ENCODE peak calls at places on chromosomes 12 and 14, in four cellular contexts. S, E, M and H are unnamed samples.

GRCh38 chr14:37623552-37623951 is 28.1 kb downstream of the TTC6 start:
- DNase-seq in S (no peak), M (no peak), E (no peak), H (no peak)

GRCh38 chr12:22312336-22312735 is 22.2 kb downstream of the ST8SIA1 start:
- DNase-seq in M (no peak), S (peak), E (peak), H (peak)

GRCh38 chr14:26729851-26730250 is 132.0 kb upstream of the NOVA1 start:
- DNase-seq in S (no peak), E (no peak), M (no peak), H (no peak)

GRCh38 chr12:25529738-25530137 is 23.3 kb downstream of the LMNTD1 start:
- DNase-seq in S (no peak), E (no peak), M (no peak), H (no peak)

GRCh38 chr14:31265701-31266398 is 58.3 kb upstream of the HECTD1 start:
- DNase-seq in E (no peak), S (no peak), M (no peak), H (no peak)

GRCh38 chr12:56993346-56993745 is 13.0 kb downstream of the ZBTB39 start:
- DNase-seq in E (no peak), S (no peak), M (no peak), H (no peak)

GRCh38 chr12:30822385-30823139 is 67.8 kb upstream of the CAPRIN2 start:
- DNase-seq in M (no peak), S (peak), E (peak), H (no peak)

GRCh38 chr14:100237735-100238418 is 1.1 kb upstream of the YY1 start:
- DNase-seq in S (peak), M (no peak), E (no peak), H (peak)

GRCh38 chr12:21888464-21888863 is 52.8 kb downstream of the ABCC9 start:
- DNase-seq in E (no peak), S (no peak), M (no peak), H (no peak)

GRCh38 chr14:59246566-59246965 is 58.1 kb downstream of the DAAM1 start:
- DNase-seq in E (no peak), M (no peak), S (no peak), H (no peak)

GRCh38 chr14:104752338-104752734 is 611 bp upstream of the SIVA1 start:
- DNase-seq in M (no peak), E (no peak), S (no peak), H (no peak)

GRCh38 chr12:101280006-101280505 is at the start of gene UTP20:
- DNase-seq in E (peak), M (peak), S (peak), H (peak)
- H3K27ac ChIP-seq in E (no peak), M (no peak), S (peak), H (peak)

GRCh38 chr12:75658286-75658685 is 146.9 kb upstream of the KRR1 start:
- DNase-seq in S (no peak), M (no peak), E (no peak), H (no peak)

GRCh38 chr12:75657866-75658265 is 146.5 kb upstream of the KRR1 start:
- DNase-seq in S (no peak), M (no peak), E (no peak), H (no peak)

GRCh38 chr12:75656210-75656609 is 144.8 kb upstream of the KRR1 start:
- DNase-seq in E (no peak), S (no peak), M (no peak), H (no peak)

GRCh38 chr12:75655233-75655879 is 143.9 kb upstream of the KRR1 start:
- DNase-seq in M (no peak), E (no peak), S (no peak), H (no peak)

DNA sequence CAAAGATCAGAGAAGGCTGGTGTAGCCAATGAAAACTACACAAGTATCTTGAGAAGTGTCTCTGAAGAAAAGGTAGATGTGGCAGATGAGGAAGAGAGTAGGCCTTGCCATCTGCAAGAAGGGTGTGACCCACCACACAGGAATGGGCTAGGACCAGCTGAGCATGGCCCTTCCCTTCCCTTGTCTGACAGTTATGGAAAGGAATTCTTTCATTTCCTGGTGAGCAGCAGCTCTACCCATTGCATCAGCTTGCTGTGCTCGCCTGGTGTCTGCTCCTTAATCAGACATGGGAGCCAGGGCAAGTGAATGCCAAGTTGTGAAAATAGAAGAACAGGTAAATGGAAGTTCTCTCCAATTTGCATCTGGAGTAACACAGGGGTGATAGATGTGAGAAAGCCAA is 145.2 kb upstream of the KRR1 start:
- DNase-seq in E (no peak), S (no peak), M (no peak), H (no peak)
- H3K27ac ChIP-seq in E (no peak), S (no peak), M (no peak), H (no peak)

GRCh38 chr14:68671899-68672298 is 121.0 kb downstream of the ZFP36L1 start:
- DNase-seq in S (no peak), E (no peak), M (no peak), H (no peak)
- H3K27ac ChIP-seq in S (peak), E (no peak), M (peak), H (no peak)

GRCh38 chr12:105567061-105567460 is 236.6 kb downstream of the C12orf75 start:
- DNase-seq in E (no peak), M (no peak), S (no peak), H (no peak)

GRCh38 chr12:105559292-105559691 is 228.8 kb downstream of the C12orf75 start:
- DNase-seq in E (no peak), M (no peak), S (no peak), H (no peak)

GRCh38 chr12:105561981-105562726 is 231.7 kb downstream of the C12orf75 start:
- DNase-seq in E (no peak), S (no peak), M (peak), H (no peak)

DNA sequence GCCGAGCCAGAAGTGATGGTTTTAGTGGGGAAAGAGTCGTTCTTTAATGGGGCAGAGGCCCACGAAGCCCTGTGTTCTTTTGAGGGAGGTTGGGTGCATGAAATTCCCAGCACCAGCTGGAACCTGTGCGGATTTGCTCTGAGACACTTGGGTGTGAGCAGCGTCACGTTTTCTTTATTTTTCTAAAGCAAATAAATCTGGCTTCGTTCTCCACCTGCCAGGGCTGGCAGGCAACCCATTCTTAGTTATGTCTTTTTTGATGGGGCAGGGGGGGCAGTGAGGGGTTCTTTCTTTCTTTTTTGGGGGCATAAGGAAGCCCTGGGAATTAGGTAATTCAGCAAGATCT is 232.2 kb downstream of the C12orf75 start:
- DNase-seq in E (no peak), S (no peak), M (peak), H (no peak)
- H3K27ac ChIP-seq in E (no peak), S (no peak), M (peak), H (no peak)

GRCh38 chr12:6627598-6627997 is 8.2 kb downstream of the LPAR5 start:
- DNase-seq in S (no peak), M (no peak), E (no peak), H (no peak)

GRCh38 chr12:6631549-6631961 is 4.2 kb downstream of the LPAR5 start:
- DNase-seq in M (no peak), S (no peak), E (no peak), H (no peak)

GRCh38 chr12:6632026-6632978 is 3.5 kb downstream of the LPAR5 start:
- DNase-seq in E (no peak), S (peak), M (no peak), H (no peak)

GRCh38 chr12:6630696-6631095 is 5.1 kb downstream of the LPAR5 start:
- DNase-seq in E (no peak), S (no peak), M (no peak), H (no peak)

DNA sequence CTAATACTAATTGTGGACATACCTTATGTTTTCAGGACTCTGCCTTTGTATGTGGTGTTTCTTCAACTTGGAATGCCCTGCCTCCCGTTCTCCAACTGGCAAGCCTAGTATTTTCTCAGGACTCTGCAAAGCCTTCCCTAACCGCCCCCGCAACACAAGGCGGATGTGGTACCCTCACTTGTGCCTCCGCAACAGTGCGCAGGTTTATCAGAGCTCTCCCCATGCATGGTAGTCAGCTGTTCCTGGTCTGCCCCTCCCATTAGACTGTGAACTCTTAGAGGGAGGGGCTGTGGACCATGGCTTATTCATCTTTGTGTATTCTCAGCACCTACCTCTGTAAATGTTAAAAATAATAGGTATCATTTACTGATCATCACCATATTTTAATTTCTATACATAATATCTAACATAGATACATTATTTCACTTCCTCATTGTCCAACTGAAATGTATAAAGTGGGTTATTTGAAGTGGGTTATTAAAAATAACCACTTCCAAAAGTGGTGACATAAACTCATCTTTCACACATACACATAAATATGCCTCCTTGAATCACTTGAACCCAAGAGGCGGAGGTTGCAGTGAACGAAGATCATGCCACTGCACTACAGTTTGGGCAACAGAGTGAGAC is 9.0 kb downstream of the LPAR5 start:
- DNase-seq in M (no peak), S (no peak), E (no peak), H (no peak)
- H3K27ac ChIP-seq in M (no peak), S (no peak), E (no peak), H (no peak)